ENCODE peak calls at places on chromosomes 16 and 17, in eight cellular contexts. One of them, this sample, is unnamed.

GRCh38 chr16:11045441-11045840 is 101.1 kb downstream of the CLEC16A start:
- DNase-seq in H1: no peak
- DNase-seq in heart left ventricle: no peak
- DNase-seq in A549: no peak
- DNase-seq in CD4-positive, CD25-positive, alpha-beta regulatory T cell: no peak
- DNase-seq in adipocyte: no peak
- DNase-seq in CD8-positive, alpha-beta T cell: no peak
- DNase-seq in endothelial cell of umbilical vein: no peak
- DNase-seq in this sample: no peak

GRCh38 chr17:69435986-69436696 is 21.6 kb downstream of the MAP2K6 start:
- DNase-seq in adipocyte: no peak
- DNase-seq in CD8-positive, alpha-beta T cell: no peak
- DNase-seq in heart left ventricle: no peak
- DNase-seq in A549: no peak
- DNase-seq in CD4-positive, CD25-positive, alpha-beta regulatory T cell: no peak
- DNase-seq in H1: no peak
- DNase-seq in endothelial cell of umbilical vein: no peak
- DNase-seq in this sample: no peak

GRCh38 chr17:17204041-17204591 is 2.0 kb downstream of the PLD6 start:
- DNase-seq in CD8-positive, alpha-beta T cell: no peak
- DNase-seq in heart left ventricle: peak
- DNase-seq in adipocyte: no peak
- DNase-seq in CD4-positive, CD25-positive, alpha-beta regulatory T cell: no peak
- DNase-seq in A549: no peak
- DNase-seq in endothelial cell of umbilical vein: no peak
- DNase-seq in H1: no peak
- DNase-seq in this sample: peak

GRCh38 chr17:29074488-29074887 is 31.5 kb downstream of the PIPOX start:
- DNase-seq in endothelial cell of umbilical vein: no peak
- DNase-seq in CD8-positive, alpha-beta T cell: no peak
- DNase-seq in A549: no peak
- DNase-seq in CD4-positive, CD25-positive, alpha-beta regulatory T cell: no peak
- DNase-seq in heart left ventricle: peak
- DNase-seq in H1: no peak
- DNase-seq in adipocyte: no peak
- DNase-seq in this sample: no peak

GRCh38 chr17:82240506-82241182 is 11.8 kb downstream of the SLC16A3 start:
- DNase-seq in H1: no peak
- DNase-seq in CD8-positive, alpha-beta T cell: no peak
- DNase-seq in heart left ventricle: no peak
- DNase-seq in adipocyte: no peak
- DNase-seq in endothelial cell of umbilical vein: no peak
- DNase-seq in CD4-positive, CD25-positive, alpha-beta regulatory T cell: no peak
- DNase-seq in A549: no peak
- DNase-seq in this sample: no peak

GRCh38 chr17:17089206-17089550 is 46.9 kb downstream of the MPRIP start:
- DNase-seq in endothelial cell of umbilical vein: no peak
- DNase-seq in A549: no peak
- DNase-seq in heart left ventricle: no peak
- DNase-seq in CD8-positive, alpha-beta T cell: no peak
- DNase-seq in adipocyte: no peak
- DNase-seq in CD4-positive, CD25-positive, alpha-beta regulatory T cell: no peak
- DNase-seq in H1: no peak
- DNase-seq in this sample: no peak

GRCh38 chr16:8804313-8804712 is 6.7 kb downstream of the PMM2 start:
- DNase-seq in A549: no peak
- DNase-seq in heart left ventricle: no peak
- DNase-seq in endothelial cell of umbilical vein: no peak
- DNase-seq in CD8-positive, alpha-beta T cell: no peak
- DNase-seq in CD4-positive, CD25-positive, alpha-beta regulatory T cell: no peak
- DNase-seq in H1: no peak
- DNase-seq in adipocyte: no peak
- DNase-seq in this sample: no peak

GRCh38 chr16:56985288-56985961 is 3.9 kb upstream of the NLRC5 start:
- DNase-seq in H1: no peak
- DNase-seq in CD8-positive, alpha-beta T cell: no peak
- DNase-seq in heart left ventricle: peak
- DNase-seq in A549: peak
- DNase-seq in endothelial cell of umbilical vein: peak
- DNase-seq in CD4-positive, CD25-positive, alpha-beta regulatory T cell: no peak
- DNase-seq in adipocyte: peak
- DNase-seq in this sample: peak

DNA sequence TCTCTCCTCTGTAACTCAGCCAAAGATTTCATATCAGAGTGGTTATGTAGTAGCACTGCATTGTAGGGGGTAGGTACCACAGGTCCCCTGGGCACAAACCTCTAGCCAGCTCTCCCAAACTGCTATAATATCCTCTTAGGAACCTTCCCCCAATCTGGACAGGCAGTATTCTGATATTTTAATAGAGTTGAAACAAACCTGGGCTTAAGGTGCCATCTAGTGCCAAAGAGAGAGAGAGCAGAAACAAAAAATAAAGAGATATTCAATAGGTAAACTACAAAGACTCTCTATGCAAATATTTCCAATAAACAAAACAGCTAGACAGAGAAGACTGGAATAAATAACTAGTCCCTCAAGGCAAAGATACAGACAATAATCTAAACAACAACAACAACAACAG is 1070.0 kb downstream of the CDH11 start:
- DNase-seq in adipocyte: peak
- DNase-seq in heart left ventricle: no peak
- DNase-seq in endothelial cell of umbilical vein: peak
- DNase-seq in A549: no peak
- DNase-seq in CD4-positive, CD25-positive, alpha-beta regulatory T cell: no peak
- DNase-seq in H1: no peak
- DNase-seq in CD8-positive, alpha-beta T cell: no peak
- DNase-seq in this sample: no peak
- H3K4me3 ChIP-seq in adipocyte: no peak
- H3K4me3 ChIP-seq in heart left ventricle: no peak
- H3K4me3 ChIP-seq in endothelial cell of umbilical vein: no peak
- H3K4me3 ChIP-seq in A549: no peak
- H3K4me3 ChIP-seq in CD4-positive, CD25-positive, alpha-beta regulatory T cell: no peak
- H3K4me3 ChIP-seq in H1: no peak
- H3K4me3 ChIP-seq in CD8-positive, alpha-beta T cell: no peak
- H3K4me3 ChIP-seq in this sample: no peak

GRCh38 chr16:87586201-87586782 is 16.0 kb upstream of the JPH3 start:
- DNase-seq in CD4-positive, CD25-positive, alpha-beta regulatory T cell: no peak
- DNase-seq in H1: no peak
- DNase-seq in adipocyte: no peak
- DNase-seq in endothelial cell of umbilical vein: peak
- DNase-seq in heart left ventricle: no peak
- DNase-seq in CD8-positive, alpha-beta T cell: no peak
- DNase-seq in A549: no peak
- DNase-seq in this sample: peak

GRCh38 chr16:87584975-87585374 is 17.3 kb upstream of the JPH3 start:
- DNase-seq in heart left ventricle: no peak
- DNase-seq in H1: no peak
- DNase-seq in adipocyte: no peak
- DNase-seq in CD4-positive, CD25-positive, alpha-beta regulatory T cell: no peak
- DNase-seq in CD8-positive, alpha-beta T cell: no peak
- DNase-seq in A549: no peak
- DNase-seq in endothelial cell of umbilical vein: no peak
- DNase-seq in this sample: peak

GRCh38 chr16:87587636-87588035 is 14.7 kb upstream of the JPH3 start:
- DNase-seq in endothelial cell of umbilical vein: no peak
- DNase-seq in A549: no peak
- DNase-seq in CD8-positive, alpha-beta T cell: no peak
- DNase-seq in adipocyte: no peak
- DNase-seq in CD4-positive, CD25-positive, alpha-beta regulatory T cell: no peak
- DNase-seq in H1: no peak
- DNase-seq in heart left ventricle: no peak
- DNase-seq in this sample: peak

GRCh38 chr16:87584271-87584670 is 18.0 kb upstream of the JPH3 start:
- DNase-seq in heart left ventricle: no peak
- DNase-seq in endothelial cell of umbilical vein: peak
- DNase-seq in CD4-positive, CD25-positive, alpha-beta regulatory T cell: no peak
- DNase-seq in A549: no peak
- DNase-seq in H1: no peak
- DNase-seq in CD8-positive, alpha-beta T cell: no peak
- DNase-seq in adipocyte: peak
- DNase-seq in this sample: peak

DNA sequence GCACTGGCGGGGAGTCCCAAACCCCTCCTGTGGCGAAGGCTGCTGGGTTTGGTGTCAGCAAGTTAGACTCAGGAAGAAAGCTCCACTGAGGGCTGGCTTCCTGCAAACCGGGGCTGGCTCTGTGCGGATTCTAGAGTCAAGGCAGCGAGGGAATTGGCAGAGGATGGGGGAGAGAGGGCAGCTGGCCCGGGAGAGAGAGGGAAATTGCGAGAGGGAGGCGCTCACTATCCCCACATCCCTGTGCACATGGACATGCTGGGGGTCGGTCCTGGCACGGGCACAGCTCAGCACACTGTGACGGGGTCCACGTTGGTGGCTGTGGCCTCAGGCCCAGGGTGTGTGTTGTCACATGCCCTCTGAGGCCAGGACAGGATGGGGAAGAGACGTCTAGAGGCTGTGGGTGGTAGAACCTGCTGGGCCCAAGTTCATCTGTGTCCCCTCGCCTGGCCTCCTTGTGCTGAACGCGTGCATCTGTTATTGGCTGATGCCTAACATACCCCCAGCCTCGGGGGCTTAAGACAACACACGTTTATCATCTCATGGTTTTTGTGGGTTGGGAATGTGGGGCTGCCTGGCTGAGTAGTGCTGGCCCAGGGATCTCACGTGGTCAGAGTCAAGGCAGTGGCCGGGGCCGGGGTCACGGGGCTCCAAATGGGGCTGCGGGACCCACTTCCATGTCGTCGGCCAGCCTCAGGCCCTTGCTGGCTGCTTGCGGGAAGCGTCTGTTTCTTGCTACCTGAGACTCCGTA is 16.7 kb upstream of the JPH3 start:
- DNase-seq in heart left ventricle: no peak
- DNase-seq in H1: no peak
- DNase-seq in CD4-positive, CD25-positive, alpha-beta regulatory T cell: no peak
- DNase-seq in adipocyte: no peak
- DNase-seq in endothelial cell of umbilical vein: no peak
- DNase-seq in CD8-positive, alpha-beta T cell: no peak
- DNase-seq in A549: no peak
- DNase-seq in this sample: peak
- H3K4me3 ChIP-seq in heart left ventricle: no peak
- H3K4me3 ChIP-seq in H1: no peak
- H3K4me3 ChIP-seq in CD4-positive, CD25-positive, alpha-beta regulatory T cell: no peak
- H3K4me3 ChIP-seq in adipocyte: no peak
- H3K4me3 ChIP-seq in endothelial cell of umbilical vein: no peak
- H3K4me3 ChIP-seq in CD8-positive, alpha-beta T cell: no peak
- H3K4me3 ChIP-seq in A549: no peak
- H3K4me3 ChIP-seq in this sample: no peak

GRCh38 chr17:45221081-45221996 is at the start of gene FMNL1:
- DNase-seq in CD4-positive, CD25-positive, alpha-beta regulatory T cell: peak
- DNase-seq in CD8-positive, alpha-beta T cell: peak
- DNase-seq in endothelial cell of umbilical vein: no peak
- DNase-seq in H1: no peak
- DNase-seq in heart left ventricle: peak
- DNase-seq in adipocyte: peak
- DNase-seq in A549: no peak
- DNase-seq in this sample: peak

GRCh38 chr17:45222994-45223540 is 1.4 kb downstream of the FMNL1 start:
- DNase-seq in H1: no peak
- DNase-seq in endothelial cell of umbilical vein: no peak
- DNase-seq in CD4-positive, CD25-positive, alpha-beta regulatory T cell: no peak
- DNase-seq in heart left ventricle: peak
- DNase-seq in A549: no peak
- DNase-seq in adipocyte: no peak
- DNase-seq in CD8-positive, alpha-beta T cell: no peak
- DNase-seq in this sample: no peak

GRCh38 chr17:45221997-45222272 is 250 bp downstream of the FMNL1 start:
- DNase-seq in CD4-positive, CD25-positive, alpha-beta regulatory T cell: no peak
- DNase-seq in adipocyte: peak
- DNase-seq in A549: no peak
- DNase-seq in CD8-positive, alpha-beta T cell: no peak
- DNase-seq in H1: no peak
- DNase-seq in endothelial cell of umbilical vein: no peak
- DNase-seq in heart left ventricle: no peak
- DNase-seq in this sample: no peak

GRCh38 chr17:45223541-45224528 is 2.1 kb downstream of the FMNL1 start:
- DNase-seq in CD8-positive, alpha-beta T cell: peak
- DNase-seq in adipocyte: no peak
- DNase-seq in heart left ventricle: peak
- DNase-seq in A549: no peak
- DNase-seq in endothelial cell of umbilical vein: no peak
- DNase-seq in CD4-positive, CD25-positive, alpha-beta regulatory T cell: no peak
- DNase-seq in H1: no peak
- DNase-seq in this sample: no peak

GRCh38 chr17:45222273-45222993 is 748 bp downstream of the FMNL1 start:
- DNase-seq in CD4-positive, CD25-positive, alpha-beta regulatory T cell: no peak
- DNase-seq in adipocyte: no peak
- DNase-seq in CD8-positive, alpha-beta T cell: peak
- DNase-seq in H1: no peak
- DNase-seq in heart left ventricle: peak
- DNase-seq in A549: no peak
- DNase-seq in endothelial cell of umbilical vein: no peak
- DNase-seq in this sample: no peak
- H3K4me3 ChIP-seq in CD4-positive, CD25-positive, alpha-beta regulatory T cell: peak
- H3K4me3 ChIP-seq in adipocyte: peak
- H3K4me3 ChIP-seq in CD8-positive, alpha-beta T cell: peak
- H3K4me3 ChIP-seq in H1: peak
- H3K4me3 ChIP-seq in heart left ventricle: peak
- H3K4me3 ChIP-seq in A549: peak
- H3K4me3 ChIP-seq in endothelial cell of umbilical vein: no peak
- H3K4me3 ChIP-seq in this sample: peak

GRCh38 chr17:77474292-77474988 is 333.7 kb downstream of the SEC14L1 start:
- DNase-seq in CD4-positive, CD25-positive, alpha-beta regulatory T cell: no peak
- DNase-seq in H1: no peak
- DNase-seq in endothelial cell of umbilical vein: no peak
- DNase-seq in CD8-positive, alpha-beta T cell: no peak
- DNase-seq in A549: no peak
- DNase-seq in heart left ventricle: no peak
- DNase-seq in adipocyte: peak
- DNase-seq in this sample: no peak

GRCh38 chr17:77471984-77472836 is 331.4 kb downstream of the SEC14L1 start:
- DNase-seq in CD8-positive, alpha-beta T cell: no peak
- DNase-seq in CD4-positive, CD25-positive, alpha-beta regulatory T cell: no peak
- DNase-seq in H1: no peak
- DNase-seq in heart left ventricle: no peak
- DNase-seq in A549: no peak
- DNase-seq in adipocyte: peak
- DNase-seq in endothelial cell of umbilical vein: peak
- DNase-seq in this sample: no peak

GRCh38 chr17:77473615-77474226 is 333.0 kb downstream of the SEC14L1 start:
- DNase-seq in H1: no peak
- DNase-seq in heart left ventricle: no peak
- DNase-seq in A549: no peak
- DNase-seq in endothelial cell of umbilical vein: no peak
- DNase-seq in CD4-positive, CD25-positive, alpha-beta regulatory T cell: no peak
- DNase-seq in adipocyte: no peak
- DNase-seq in CD8-positive, alpha-beta T cell: no peak
- DNase-seq in this sample: no peak

GRCh38 chr17:77470800-77471733 is 330.3 kb downstream of the SEC14L1 start:
- DNase-seq in CD8-positive, alpha-beta T cell: no peak
- DNase-seq in CD4-positive, CD25-positive, alpha-beta regulatory T cell: no peak
- DNase-seq in heart left ventricle: peak
- DNase-seq in A549: peak
- DNase-seq in H1: no peak
- DNase-seq in endothelial cell of umbilical vein: no peak
- DNase-seq in adipocyte: peak
- DNase-seq in this sample: no peak

DNA sequence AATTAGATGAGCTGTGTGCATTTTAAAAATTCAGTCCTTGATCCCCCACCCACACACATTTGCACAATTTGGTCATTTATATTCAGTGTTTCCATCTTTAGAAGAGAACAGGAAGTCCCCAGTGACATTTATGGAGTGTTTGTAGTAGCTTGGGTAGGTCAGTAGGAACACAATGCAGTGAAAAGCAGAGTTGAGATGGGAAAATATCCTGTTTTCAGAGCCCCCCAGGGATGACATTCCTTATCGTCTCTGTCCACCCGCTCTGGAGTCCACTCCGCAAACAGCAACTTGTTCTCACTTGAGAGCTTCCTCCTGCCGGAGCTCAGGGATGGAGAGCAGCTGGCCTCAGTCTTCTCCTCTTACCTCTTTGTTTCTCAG is 332.1 kb downstream of the SEC14L1 start:
- DNase-seq in adipocyte: peak
- DNase-seq in endothelial cell of umbilical vein: no peak
- DNase-seq in heart left ventricle: no peak
- DNase-seq in CD4-positive, CD25-positive, alpha-beta regulatory T cell: no peak
- DNase-seq in H1: no peak
- DNase-seq in CD8-positive, alpha-beta T cell: no peak
- DNase-seq in A549: no peak
- DNase-seq in this sample: no peak
- H3K4me3 ChIP-seq in adipocyte: peak
- H3K4me3 ChIP-seq in endothelial cell of umbilical vein: no peak
- H3K4me3 ChIP-seq in heart left ventricle: no peak
- H3K4me3 ChIP-seq in CD4-positive, CD25-positive, alpha-beta regulatory T cell: peak
- H3K4me3 ChIP-seq in H1: no peak
- H3K4me3 ChIP-seq in CD8-positive, alpha-beta T cell: peak
- H3K4me3 ChIP-seq in A549: no peak
- H3K4me3 ChIP-seq in this sample: no peak